ENCODE peak calls at places on chromosomes 4 and X, in four cellular contexts. O is gastrocnemius medialis, U is heart left ventricle, W is IMR-90. K is an unnamed sample.

GRCh38 chrX:47644557-47645091 is 5.7 kb downstream of the ELK1 start:
- ATAC-seq in O (peak; percentile 44), U (peak; percentile 66), W (peak; percentile 33), K (no peak)

GRCh38 chr4:52848255-52848654 is 13.9 kb upstream of the RASL11B start:
- ATAC-seq in O (no peak), U (no peak), W (no peak), K (no peak)

GRCh38 chrX:56382278-56382677 is 150.1 kb downstream of the KLF8 start:
- ATAC-seq in O (no peak), U (no peak), W (no peak), K (no peak)

GRCh38 chr4:88573995-88574394 is 18.3 kb upstream of the HERC3 start:
- ATAC-seq in O (no peak), U (peak; percentile 71), W (peak; percentile 67), K (no peak)

GRCh38 chrX:10038585-10038984 is 71.4 kb downstream of the CLDN34 start:
- ATAC-seq in O (no peak), U (peak; percentile 74), W (no peak), K (no peak)

GRCh38 chrX:107699611-107700010 is 71.3 kb downstream of the PRPS1 start:
- ATAC-seq in O (no peak), U (no peak), W (no peak), K (no peak)

GRCh38 chr4:10003666-10004065 is 17.6 kb downstream of the SLC2A9 start:
- ATAC-seq in O (no peak), U (no peak), W (no peak), K (no peak)

GRCh38 chr4:118962540-118962939 is 73.9 kb downstream of the SYNPO2 start:
- ATAC-seq in O (no peak), U (no peak), W (no peak), K (no peak)

GRCh38 chrX:123830309-123830708 is 29.5 kb upstream of the XIAP start:
- ATAC-seq in O (no peak), U (no peak), W (no peak), K (no peak)

GRCh38 chr4:26758899-26759298 is 101.7 kb upstream of the STIM2 start:
- ATAC-seq in O (no peak), U (no peak), W (no peak), K (no peak)

DNA sequence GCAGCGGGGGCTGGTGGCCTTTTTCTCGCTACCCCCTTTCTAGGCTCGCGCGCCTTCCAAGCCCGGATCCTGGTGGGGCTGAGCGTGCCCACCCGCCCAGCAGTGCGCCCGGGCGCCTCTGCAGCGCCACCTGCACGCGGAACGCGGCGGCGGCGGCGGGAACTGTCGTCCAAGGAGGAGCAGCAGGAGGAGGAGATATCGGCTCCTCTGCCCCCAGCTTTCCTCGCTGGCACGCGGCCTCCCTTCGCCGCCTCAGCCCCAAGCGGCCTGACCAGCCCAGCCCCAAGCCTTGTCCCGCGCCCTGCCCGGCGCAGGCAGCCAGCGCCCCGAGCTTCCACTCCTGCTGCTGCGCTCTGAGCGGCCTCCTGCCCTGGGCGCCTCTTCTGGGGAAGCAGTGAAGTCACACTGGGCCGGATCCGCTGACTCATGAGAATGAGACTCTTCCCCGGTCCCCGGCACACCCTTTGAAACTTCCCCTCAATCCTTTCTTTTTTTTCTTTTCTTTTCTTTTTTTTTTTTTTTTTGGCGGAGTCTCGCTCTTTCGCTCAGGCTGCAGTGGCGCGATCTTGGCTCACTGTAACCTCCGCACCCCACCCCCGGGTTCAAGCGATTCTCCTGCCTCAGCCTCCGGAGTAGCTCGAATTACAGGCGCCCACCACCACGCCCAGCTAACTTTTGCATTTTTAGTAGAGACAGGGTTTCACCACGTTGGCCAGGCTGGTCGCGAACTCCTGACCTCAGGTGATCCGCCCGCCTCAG is 10.6 kb upstream of the ELF4 start:
- ATAC-seq in O (peak; percentile 76), U (peak; percentile 76), W (peak; percentile 76), K (peak; percentile 75)
- TF ChIP-seq POLR2A in O (no peak), U (no peak), W (no peak), K (no peak)

DNA sequence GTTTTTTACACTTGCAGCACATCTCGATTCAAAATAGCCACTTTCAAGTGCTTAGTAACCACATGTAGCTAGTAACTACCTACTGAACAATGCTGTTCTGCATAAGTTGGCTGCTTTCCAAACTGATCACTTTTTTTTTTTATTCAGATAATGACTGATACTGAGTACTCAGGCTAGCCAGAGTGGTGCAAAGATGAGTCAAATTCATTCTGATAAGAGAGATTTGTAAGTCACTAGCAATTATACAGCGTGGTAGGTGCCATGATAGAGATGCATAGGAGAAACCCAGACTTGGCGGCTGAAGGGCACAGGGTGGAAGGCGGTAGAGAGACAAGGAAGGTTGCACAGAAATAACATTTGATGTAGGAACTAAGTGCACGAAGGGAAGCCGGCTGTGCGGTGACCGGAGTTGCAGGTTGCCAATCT is 357 bp upstream of the IGBP1 start:
- ATAC-seq in O (peak; percentile 20), U (peak; percentile 11), W (no peak), K (no peak)
- TF ChIP-seq POLR2A in O (no peak), U (no peak), W (no peak), K (no peak)

GRCh38 chrX:40096395-40097091 is 1.2 kb downstream of the BCOR start:
- ATAC-seq in O (no peak), U (peak; percentile 12), W (peak; percentile 4), K (no peak)
- TF ChIP-seq POLR2A in O (no peak), U (no peak), W (no peak), K (peak; percentile 9)

GRCh38 chrX:54786972-54787371 is 11.1 kb downstream of the ITIH6 start:
- ATAC-seq in O (peak; percentile 34), U (no peak), W (no peak), K (no peak)

GRCh38 chrX:54794004-54794403 is 4.1 kb downstream of the ITIH6 start:
- ATAC-seq in O (no peak), U (no peak), W (no peak), K (no peak)

GRCh38 chrX:54785901-54786300 is 12.2 kb downstream of the ITIH6 start:
- ATAC-seq in O (peak; percentile 21), U (no peak), W (no peak), K (no peak)

DNA sequence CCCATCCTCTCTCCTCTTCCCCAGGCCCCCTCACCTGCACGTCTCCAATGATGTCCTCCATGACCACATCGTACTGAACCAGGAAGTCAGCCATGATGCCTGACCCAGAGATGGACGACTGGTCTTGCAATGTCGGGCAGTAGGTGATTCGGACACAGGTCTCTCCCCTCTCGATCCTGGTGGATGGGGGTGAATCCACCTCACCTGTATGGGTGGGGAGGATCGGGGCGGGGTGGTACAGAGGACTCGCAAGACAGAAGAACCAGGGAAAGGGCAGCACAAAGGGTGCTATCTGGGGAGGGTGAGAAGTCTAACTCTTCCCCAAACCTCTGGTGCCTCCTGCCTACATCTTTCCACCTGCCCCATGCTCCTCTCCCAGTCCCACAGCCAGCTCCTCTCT is 9.6 kb downstream of the ITIH6 start:
- ATAC-seq in O (peak; percentile 13), U (no peak), W (no peak), K (no peak)
- TF ChIP-seq POLR2A in O (no peak), U (no peak), W (no peak), K (no peak)

DNA sequence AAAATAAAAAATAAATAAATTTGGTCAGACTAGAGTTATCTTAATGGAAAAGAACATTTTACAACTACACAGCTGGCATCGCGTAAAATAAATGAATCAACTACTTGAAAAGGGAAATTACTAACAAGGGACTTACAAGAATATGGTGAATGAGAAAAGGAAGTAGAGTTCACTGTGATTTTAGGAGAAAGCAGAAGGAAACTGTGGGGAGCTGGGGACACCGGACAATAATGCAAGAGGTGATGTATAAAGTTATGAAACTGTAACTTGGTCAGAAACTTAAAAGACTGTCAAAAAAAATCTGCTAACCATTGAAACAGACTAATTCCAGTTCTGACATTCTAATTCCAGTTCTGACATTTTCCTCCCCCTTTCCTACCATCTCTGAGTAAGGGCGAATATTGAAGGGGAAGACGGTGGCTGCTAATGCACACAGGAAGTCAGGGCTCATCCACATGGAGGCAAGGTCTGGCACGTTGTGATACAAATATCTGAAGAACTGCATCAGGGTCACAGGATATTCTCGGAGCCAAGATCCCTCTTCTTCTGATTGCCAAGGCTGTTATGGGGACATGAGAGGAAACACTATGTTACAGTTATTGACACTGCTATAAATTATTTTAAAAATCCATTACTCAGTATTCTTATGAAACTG is 170.5 kb downstream of the CDS1 start:
- ATAC-seq in O (no peak), U (peak; percentile 49), W (no peak), K (peak; percentile 57)
- TF ChIP-seq POLR2A in O (no peak), U (no peak), W (no peak), K (no peak)

GRCh38 chrX:52261463-52262194 is 76.9 kb downstream of the MAGED4 start:
- ATAC-seq in O (peak; percentile 99), U (peak; percentile 100), W (peak; percentile 100), K (peak; percentile 99)
- TF ChIP-seq POLR2A in O (peak; percentile 32), U (no peak), W (no peak), K (peak; percentile 28)

GRCh38 chr4:39451423-39452023 is 7.2 kb downstream of the RPL9 start:
- ATAC-seq in O (no peak), U (no peak), W (no peak), K (no peak)

GRCh38 chr4:39446483-39446841 is 12.3 kb downstream of the RPL9 start:
- ATAC-seq in O (no peak), U (no peak), W (no peak), K (peak; percentile 10)

GRCh38 chr4:39442910-39443480 is 15.7 kb downstream of the RPL9 start:
- ATAC-seq in O (no peak), U (no peak), W (no peak), K (no peak)

GRCh38 chr4:39450618-39451017 is 8.1 kb downstream of the RPL9 start:
- ATAC-seq in O (no peak), U (no peak), W (no peak), K (no peak)

GRCh38 chr4:39446842-39447573 is 11.7 kb downstream of the RPL9 start:
- ATAC-seq in O (peak; percentile 54), U (peak; percentile 77), W (peak; percentile 50), K (peak; percentile 77)
- TF ChIP-seq POLR2A in O (no peak), U (no peak), W (no peak), K (no peak)

DNA sequence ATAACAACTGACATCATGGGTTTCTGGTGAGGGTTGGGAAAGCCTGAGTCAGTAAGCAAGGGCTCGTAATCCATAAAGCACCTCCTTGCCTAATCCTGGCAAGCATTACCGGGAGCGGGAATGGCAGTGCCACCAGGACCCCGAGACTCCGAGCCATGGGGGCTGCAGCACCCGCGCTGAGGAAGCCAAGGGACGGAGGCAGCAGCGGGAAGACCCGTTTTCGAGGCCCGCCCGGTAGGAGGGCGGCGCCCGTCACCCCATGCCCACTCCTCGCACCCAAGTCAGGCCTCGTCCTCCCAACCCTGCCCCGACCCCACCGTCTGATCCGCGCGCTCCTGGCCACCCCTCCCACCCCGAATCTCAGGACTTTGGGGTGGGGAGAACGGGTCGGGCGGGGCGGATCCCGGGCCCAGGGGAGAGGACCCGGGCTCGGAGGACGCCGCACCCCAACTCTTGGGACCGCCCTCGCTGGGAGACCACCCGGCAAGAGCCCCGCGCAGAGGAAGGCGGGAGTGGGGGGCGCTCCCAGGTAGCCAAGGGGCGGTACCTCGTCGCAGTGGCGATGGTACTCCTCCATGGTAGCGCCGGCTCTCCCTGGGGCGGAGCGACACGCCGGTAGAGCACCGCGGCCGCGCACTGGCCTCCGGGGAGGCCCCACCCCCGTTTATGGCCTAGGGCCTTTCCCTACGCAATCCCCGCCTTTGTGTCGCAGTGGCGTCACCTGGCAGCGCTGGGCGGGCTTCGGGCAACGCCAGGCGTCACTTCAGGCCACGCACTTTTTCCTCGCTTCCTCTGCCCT is at the start of gene DYNLT3:
- ATAC-seq in O (peak; percentile 95), U (peak; percentile 99), W (peak; percentile 99), K (peak; percentile 97)
- TF ChIP-seq POLR2A in O (peak; percentile 89), U (peak; percentile 46), W (peak; percentile 69), K (peak; percentile 83)

DNA sequence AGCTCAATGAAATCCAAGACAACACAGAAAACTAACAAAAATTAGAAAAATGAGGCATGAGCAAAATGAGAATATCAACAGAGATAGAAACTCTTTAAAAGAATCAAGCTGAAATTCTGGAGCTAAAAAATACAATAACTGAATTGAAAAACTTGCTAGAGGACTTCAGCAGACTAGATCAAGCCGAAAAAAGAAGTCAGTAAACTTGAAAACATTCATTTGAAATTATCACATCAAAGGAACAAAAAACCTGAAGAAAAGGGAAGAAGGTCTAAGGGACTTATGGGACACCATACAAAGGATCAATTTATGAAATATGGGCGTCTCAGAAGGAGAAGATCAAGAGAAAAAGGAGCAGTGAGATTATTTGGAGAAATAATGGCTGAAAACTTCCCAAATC is 131.3 kb downstream of the PTCHD1 start:
- ATAC-seq in O (no peak), U (no peak), W (no peak), K (no peak)
- TF ChIP-seq POLR2A in O (no peak), U (no peak), W (no peak), K (no peak)

K was measured in gastroesophageal sphincter.